ENCODE peak calls at places on chromosomes 1 and 21, in six cellular contexts. One of them, this sample, is unnamed.

GRCh38 chr1:9657521-9658032 is 6.0 kb downstream of the PIK3CD start:
- DNase-seq in esophagus squamous epithelium: no peak
- DNase-seq in epithelial cell of proximal tubule: no peak
- DNase-seq in heart right ventricle: no peak
- DNase-seq in GM12878: no peak
- DNase-seq in cardiac fibroblast: no peak
- DNase-seq in this sample: no peak

GRCh38 chr1:156282143-156282478 is 514 bp downstream of the SMG5 start:
- DNase-seq in cardiac fibroblast: no peak
- DNase-seq in epithelial cell of proximal tubule: no peak
- DNase-seq in GM12878: no peak
- DNase-seq in heart right ventricle: no peak
- DNase-seq in esophagus squamous epithelium: no peak
- DNase-seq in this sample: no peak

GRCh38 chr21:34031835-34032370 is 41.5 kb upstream of the MRPS6 start:
- DNase-seq in GM12878: no peak
- DNase-seq in epithelial cell of proximal tubule: no peak
- DNase-seq in cardiac fibroblast: no peak
- DNase-seq in esophagus squamous epithelium: no peak
- DNase-seq in heart right ventricle: no peak
- DNase-seq in this sample: no peak

GRCh38 chr21:31524140-31524539 is 135.4 kb upstream of the SOD1 start:
- DNase-seq in heart right ventricle: no peak
- DNase-seq in cardiac fibroblast: no peak
- DNase-seq in epithelial cell of proximal tubule: no peak
- DNase-seq in GM12878: no peak
- DNase-seq in esophagus squamous epithelium: no peak
- DNase-seq in this sample: no peak

GRCh38 chr1:196277860-196278259 is 330.4 kb downstream of the KCNT2 start:
- DNase-seq in epithelial cell of proximal tubule: no peak
- DNase-seq in esophagus squamous epithelium: no peak
- DNase-seq in heart right ventricle: no peak
- DNase-seq in cardiac fibroblast: no peak
- DNase-seq in GM12878: no peak
- DNase-seq in this sample: no peak

GRCh38 chr1:177976596-177976995 is 6.7 kb upstream of the SEC16B start:
- DNase-seq in GM12878: no peak
- DNase-seq in esophagus squamous epithelium: no peak
- DNase-seq in heart right ventricle: no peak
- DNase-seq in cardiac fibroblast: no peak
- DNase-seq in epithelial cell of proximal tubule: no peak
- DNase-seq in this sample: peak

GRCh38 chr1:228000836-228001563 is 5.8 kb upstream of the WNT3A start:
- DNase-seq in epithelial cell of proximal tubule: no peak
- DNase-seq in cardiac fibroblast: no peak
- DNase-seq in GM12878: no peak
- DNase-seq in heart right ventricle: no peak
- DNase-seq in esophagus squamous epithelium: no peak
- DNase-seq in this sample: no peak

GRCh38 chr1:102234753-102235359 is 238.1 kb upstream of the OLFM3 start:
- DNase-seq in esophagus squamous epithelium: no peak
- DNase-seq in GM12878: no peak
- DNase-seq in cardiac fibroblast: no peak
- DNase-seq in heart right ventricle: no peak
- DNase-seq in epithelial cell of proximal tubule: no peak
- DNase-seq in this sample: no peak

GRCh38 chr1:92538048-92538412 is 51.3 kb upstream of the GFI1 start:
- DNase-seq in GM12878: peak
- DNase-seq in esophagus squamous epithelium: no peak
- DNase-seq in heart right ventricle: no peak
- DNase-seq in cardiac fibroblast: peak
- DNase-seq in epithelial cell of proximal tubule: no peak
- DNase-seq in this sample: no peak

GRCh38 chr21:39676054-39676771 is 63.5 kb downstream of the B3GALT5 start:
- DNase-seq in cardiac fibroblast: no peak
- DNase-seq in epithelial cell of proximal tubule: peak
- DNase-seq in GM12878: peak
- DNase-seq in heart right ventricle: no peak
- DNase-seq in esophagus squamous epithelium: no peak
- DNase-seq in this sample: no peak

GRCh38 chr1:111754964-111755320 is 759 bp upstream of the DDX20 start:
- DNase-seq in GM12878: no peak
- DNase-seq in epithelial cell of proximal tubule: no peak
- DNase-seq in cardiac fibroblast: peak
- DNase-seq in heart right ventricle: peak
- DNase-seq in esophagus squamous epithelium: peak
- DNase-seq in this sample: peak

GRCh38 chr1:9689971-9690381 is 38.4 kb downstream of the PIK3CD start:
- DNase-seq in heart right ventricle: peak
- DNase-seq in cardiac fibroblast: no peak
- DNase-seq in esophagus squamous epithelium: no peak
- DNase-seq in epithelial cell of proximal tubule: no peak
- DNase-seq in GM12878: no peak
- DNase-seq in this sample: no peak

GRCh38 chr21:15514073-15514946 is 215.5 kb upstream of the USP25 start:
- DNase-seq in heart right ventricle: no peak
- DNase-seq in GM12878: peak
- DNase-seq in epithelial cell of proximal tubule: no peak
- DNase-seq in esophagus squamous epithelium: no peak
- DNase-seq in cardiac fibroblast: no peak
- DNase-seq in this sample: no peak

GRCh38 chr1:151847867-151848596 is 5.5 kb downstream of the THEM5 start:
- DNase-seq in heart right ventricle: no peak
- DNase-seq in epithelial cell of proximal tubule: no peak
- DNase-seq in cardiac fibroblast: no peak
- DNase-seq in GM12878: no peak
- DNase-seq in esophagus squamous epithelium: no peak
- DNase-seq in this sample: no peak

GRCh38 chr1:151849871-151850270 is 3.6 kb downstream of the THEM5 start:
- DNase-seq in heart right ventricle: no peak
- DNase-seq in GM12878: no peak
- DNase-seq in cardiac fibroblast: no peak
- DNase-seq in esophagus squamous epithelium: no peak
- DNase-seq in epithelial cell of proximal tubule: no peak
- DNase-seq in this sample: no peak

GRCh38 chr1:151843398-151843797 is 3.8 kb upstream of the C2CD4D start:
- DNase-seq in epithelial cell of proximal tubule: no peak
- DNase-seq in heart right ventricle: no peak
- DNase-seq in cardiac fibroblast: no peak
- DNase-seq in esophagus squamous epithelium: no peak
- DNase-seq in GM12878: no peak
- DNase-seq in this sample: no peak

GRCh38 chr1:151846686-151847227 is 6.8 kb downstream of the THEM5 start:
- DNase-seq in heart right ventricle: no peak
- DNase-seq in esophagus squamous epithelium: no peak
- DNase-seq in epithelial cell of proximal tubule: no peak
- DNase-seq in GM12878: no peak
- DNase-seq in cardiac fibroblast: no peak
- DNase-seq in this sample: no peak

GRCh38 chr1:151846062-151846568 is 6.5 kb upstream of the C2CD4D start:
- DNase-seq in heart right ventricle: no peak
- DNase-seq in esophagus squamous epithelium: no peak
- DNase-seq in cardiac fibroblast: peak
- DNase-seq in GM12878: no peak
- DNase-seq in epithelial cell of proximal tubule: no peak
- DNase-seq in this sample: no peak
- TF ChIP-seq CTCF in heart right ventricle: no peak
- TF ChIP-seq CTCF in esophagus squamous epithelium: no peak
- TF ChIP-seq CTCF in cardiac fibroblast: peak
- TF ChIP-seq CTCF in GM12878: peak
- TF ChIP-seq CTCF in epithelial cell of proximal tubule: no peak
- TF ChIP-seq CTCF in this sample: peak

GRCh38 chr1:6244401-6245054 is 549 bp downstream of the HES3 start:
- DNase-seq in esophagus squamous epithelium: no peak
- DNase-seq in GM12878: no peak
- DNase-seq in epithelial cell of proximal tubule: no peak
- DNase-seq in heart right ventricle: no peak
- DNase-seq in cardiac fibroblast: no peak
- DNase-seq in this sample: no peak

GRCh38 chr1:6245869-6246496 is 2.0 kb downstream of the HES3 start:
- DNase-seq in cardiac fibroblast: no peak
- DNase-seq in heart right ventricle: no peak
- DNase-seq in epithelial cell of proximal tubule: no peak
- DNase-seq in esophagus squamous epithelium: no peak
- DNase-seq in GM12878: no peak
- DNase-seq in this sample: no peak

GRCh38 chr1:6246497-6247295 is 2.7 kb downstream of the HES3 start:
- DNase-seq in heart right ventricle: peak
- DNase-seq in esophagus squamous epithelium: no peak
- DNase-seq in cardiac fibroblast: peak
- DNase-seq in epithelial cell of proximal tubule: no peak
- DNase-seq in GM12878: no peak
- DNase-seq in this sample: no peak

GRCh38 chr1:6243993-6244392 is at the start of gene HES3:
- DNase-seq in esophagus squamous epithelium: no peak
- DNase-seq in heart right ventricle: no peak
- DNase-seq in cardiac fibroblast: no peak
- DNase-seq in epithelial cell of proximal tubule: no peak
- DNase-seq in GM12878: no peak
- DNase-seq in this sample: no peak

GRCh38 chr1:6245086-6245868 is 1.3 kb downstream of the HES3 start:
- DNase-seq in cardiac fibroblast: peak
- DNase-seq in esophagus squamous epithelium: no peak
- DNase-seq in heart right ventricle: peak
- DNase-seq in GM12878: no peak
- DNase-seq in epithelial cell of proximal tubule: no peak
- DNase-seq in this sample: no peak
- H3K4me3 ChIP-seq in cardiac fibroblast: peak
- H3K4me3 ChIP-seq in esophagus squamous epithelium: no peak
- H3K4me3 ChIP-seq in heart right ventricle: no peak
- H3K4me3 ChIP-seq in GM12878: peak
- H3K4me3 ChIP-seq in epithelial cell of proximal tubule: no peak
- H3K4me3 ChIP-seq in this sample: no peak

GRCh38 chr1:204975568-204976235 is 67.3 kb upstream of the CNTN2 start:
- DNase-seq in GM12878: no peak
- DNase-seq in heart right ventricle: no peak
- DNase-seq in cardiac fibroblast: peak
- DNase-seq in esophagus squamous epithelium: no peak
- DNase-seq in epithelial cell of proximal tubule: no peak
- DNase-seq in this sample: no peak
- TF ChIP-seq CTCF in GM12878: peak
- TF ChIP-seq CTCF in heart right ventricle: peak
- TF ChIP-seq CTCF in cardiac fibroblast: peak
- TF ChIP-seq CTCF in esophagus squamous epithelium: peak
- TF ChIP-seq CTCF in epithelial cell of proximal tubule: peak
- TF ChIP-seq CTCF in this sample: peak

GRCh38 chr1:184388671-184389292 is 2.0 kb downstream of the C1orf21 start:
- DNase-seq in cardiac fibroblast: no peak
- DNase-seq in heart right ventricle: no peak
- DNase-seq in epithelial cell of proximal tubule: no peak
- DNase-seq in GM12878: no peak
- DNase-seq in esophagus squamous epithelium: no peak
- DNase-seq in this sample: no peak
- H3K4me3 ChIP-seq in cardiac fibroblast: peak
- H3K4me3 ChIP-seq in heart right ventricle: peak
- H3K4me3 ChIP-seq in epithelial cell of proximal tubule: no peak
- H3K4me3 ChIP-seq in GM12878: no peak
- H3K4me3 ChIP-seq in esophagus squamous epithelium: peak
- H3K4me3 ChIP-seq in this sample: no peak